ENCODE peak calls at places on chromosomes 4 and X, in seven cellular contexts. One of them, this sample, is unnamed.

GRCh38 chr4:62683799-62684566 is 1483.9 kb downstream of the ADGRL3 start:
- DNase-seq in HAP-1: no peak
- DNase-seq in NCI-H446 treated with DMSO at 0.1 percent for 48 hours: no peak
- DNase-seq in ACHN: no peak
- DNase-seq in iPS-NIHi11: no peak
- DNase-seq in stimulated activated CD4-positive, alpha-beta T cell treated with anti-CD3 and anti-CD28 coated beads, Interleukin-4, amount 100 ng/mL, for 24 hours: no peak
- DNase-seq in fibroblast of pulmonary artery: no peak
- DNase-seq in this sample: no peak

GRCh38 chr4:89998350-89999098 is 103.9 kb downstream of the MMRN1 start:
- DNase-seq in HAP-1: peak; percentile 82
- DNase-seq in NCI-H446 treated with DMSO at 0.1 percent for 48 hours: peak; percentile 51
- DNase-seq in ACHN: no peak
- DNase-seq in iPS-NIHi11: peak; percentile 8
- DNase-seq in stimulated activated CD4-positive, alpha-beta T cell treated with anti-CD3 and anti-CD28 coated beads, Interleukin-4, amount 100 ng/mL, for 24 hours: no peak
- DNase-seq in fibroblast of pulmonary artery: no peak
- DNase-seq in this sample: no peak

GRCh38 chrX:19127649-19128168 is 5.4 kb upstream of the ADGRG2 start:
- DNase-seq in HAP-1: no peak
- DNase-seq in NCI-H446 treated with DMSO at 0.1 percent for 48 hours: no peak
- DNase-seq in ACHN: no peak
- DNase-seq in iPS-NIHi11: no peak
- DNase-seq in stimulated activated CD4-positive, alpha-beta T cell treated with anti-CD3 and anti-CD28 coated beads, Interleukin-4, amount 100 ng/mL, for 24 hours: no peak
- DNase-seq in fibroblast of pulmonary artery: peak; percentile 69
- DNase-seq in this sample: no peak

GRCh38 chr4:183347586-183347985 is 25.4 kb upstream of the CLDN24 start:
- DNase-seq in HAP-1: no peak
- DNase-seq in NCI-H446 treated with DMSO at 0.1 percent for 48 hours: no peak
- DNase-seq in ACHN: no peak
- DNase-seq in iPS-NIHi11: no peak
- DNase-seq in stimulated activated CD4-positive, alpha-beta T cell treated with anti-CD3 and anti-CD28 coated beads, Interleukin-4, amount 100 ng/mL, for 24 hours: no peak
- DNase-seq in fibroblast of pulmonary artery: peak; percentile 53
- DNase-seq in this sample: no peak

GRCh38 chrX:17500145-17500579 is 125.2 kb downstream of the NHS start:
- DNase-seq in HAP-1: no peak
- DNase-seq in NCI-H446 treated with DMSO at 0.1 percent for 48 hours: no peak
- DNase-seq in ACHN: no peak
- DNase-seq in iPS-NIHi11: no peak
- DNase-seq in stimulated activated CD4-positive, alpha-beta T cell treated with anti-CD3 and anti-CD28 coated beads, Interleukin-4, amount 100 ng/mL, for 24 hours: no peak
- DNase-seq in fibroblast of pulmonary artery: peak; percentile 52
- DNase-seq in this sample: no peak

GRCh38 chr4:177574446-177574845 is 132.2 kb upstream of the AGA start:
- DNase-seq in HAP-1: no peak
- DNase-seq in NCI-H446 treated with DMSO at 0.1 percent for 48 hours: no peak
- DNase-seq in ACHN: peak; percentile 35
- DNase-seq in iPS-NIHi11: no peak
- DNase-seq in stimulated activated CD4-positive, alpha-beta T cell treated with anti-CD3 and anti-CD28 coated beads, Interleukin-4, amount 100 ng/mL, for 24 hours: no peak
- DNase-seq in fibroblast of pulmonary artery: peak; percentile 21
- DNase-seq in this sample: no peak

GRCh38 chrX:104281564-104281963 is 26.8 kb upstream of the ESX1 start:
- DNase-seq in HAP-1: no peak
- DNase-seq in NCI-H446 treated with DMSO at 0.1 percent for 48 hours: no peak
- DNase-seq in ACHN: no peak
- DNase-seq in iPS-NIHi11: no peak
- DNase-seq in stimulated activated CD4-positive, alpha-beta T cell treated with anti-CD3 and anti-CD28 coated beads, Interleukin-4, amount 100 ng/mL, for 24 hours: no peak
- DNase-seq in fibroblast of pulmonary artery: no peak
- DNase-seq in this sample: no peak

GRCh38 chr4:117137143-117137542 is 51.8 kb upstream of the TRAM1L1 start:
- DNase-seq in HAP-1: no peak
- DNase-seq in NCI-H446 treated with DMSO at 0.1 percent for 48 hours: no peak
- DNase-seq in ACHN: peak; percentile 82
- DNase-seq in iPS-NIHi11: no peak
- DNase-seq in stimulated activated CD4-positive, alpha-beta T cell treated with anti-CD3 and anti-CD28 coated beads, Interleukin-4, amount 100 ng/mL, for 24 hours: no peak
- DNase-seq in fibroblast of pulmonary artery: peak; percentile 55
- DNase-seq in this sample: no peak

GRCh38 chrX:134634691-134635090 is 23.6 kb downstream of the PLAC1 start:
- DNase-seq in HAP-1: no peak
- DNase-seq in NCI-H446 treated with DMSO at 0.1 percent for 48 hours: no peak
- DNase-seq in ACHN: no peak
- DNase-seq in iPS-NIHi11: no peak
- DNase-seq in stimulated activated CD4-positive, alpha-beta T cell treated with anti-CD3 and anti-CD28 coated beads, Interleukin-4, amount 100 ng/mL, for 24 hours: no peak
- DNase-seq in fibroblast of pulmonary artery: peak; percentile 86
- DNase-seq in this sample: no peak

GRCh38 chr4:82710202-82710929 is 88.2 kb downstream of the SCD5 start:
- DNase-seq in HAP-1: no peak
- DNase-seq in NCI-H446 treated with DMSO at 0.1 percent for 48 hours: no peak
- DNase-seq in ACHN: no peak
- DNase-seq in iPS-NIHi11: peak; percentile 47
- DNase-seq in stimulated activated CD4-positive, alpha-beta T cell treated with anti-CD3 and anti-CD28 coated beads, Interleukin-4, amount 100 ng/mL, for 24 hours: no peak
- DNase-seq in fibroblast of pulmonary artery: peak; percentile 29
- DNase-seq in this sample: no peak

GRCh38 chr4:140170299-140170698 is 16.3 kb upstream of the MAML3 start:
- DNase-seq in HAP-1: no peak
- DNase-seq in NCI-H446 treated with DMSO at 0.1 percent for 48 hours: no peak
- DNase-seq in ACHN: no peak
- DNase-seq in iPS-NIHi11: no peak
- DNase-seq in stimulated activated CD4-positive, alpha-beta T cell treated with anti-CD3 and anti-CD28 coated beads, Interleukin-4, amount 100 ng/mL, for 24 hours: no peak
- DNase-seq in fibroblast of pulmonary artery: no peak
- DNase-seq in this sample: no peak

GRCh38 chr4:67393699-67394281 is 151.5 kb downstream of the CENPC start:
- DNase-seq in HAP-1: peak; percentile 29
- DNase-seq in NCI-H446 treated with DMSO at 0.1 percent for 48 hours: peak; percentile 50
- DNase-seq in ACHN: peak; percentile 46
- DNase-seq in iPS-NIHi11: peak; percentile 25
- DNase-seq in stimulated activated CD4-positive, alpha-beta T cell treated with anti-CD3 and anti-CD28 coated beads, Interleukin-4, amount 100 ng/mL, for 24 hours: peak; percentile 24
- DNase-seq in fibroblast of pulmonary artery: peak; percentile 66
- DNase-seq in this sample: no peak

GRCh38 chr4:25788839-25789238 is 73.9 kb downstream of the SEL1L3 start:
- DNase-seq in HAP-1: no peak
- DNase-seq in NCI-H446 treated with DMSO at 0.1 percent for 48 hours: no peak
- DNase-seq in ACHN: no peak
- DNase-seq in iPS-NIHi11: no peak
- DNase-seq in stimulated activated CD4-positive, alpha-beta T cell treated with anti-CD3 and anti-CD28 coated beads, Interleukin-4, amount 100 ng/mL, for 24 hours: no peak
- DNase-seq in fibroblast of pulmonary artery: no peak
- DNase-seq in this sample: no peak

GRCh38 chr4:4578981-4579380 is 37.1 kb upstream of the STX18 start:
- DNase-seq in HAP-1: no peak
- DNase-seq in NCI-H446 treated with DMSO at 0.1 percent for 48 hours: no peak
- DNase-seq in ACHN: no peak
- DNase-seq in iPS-NIHi11: peak; percentile 31
- DNase-seq in stimulated activated CD4-positive, alpha-beta T cell treated with anti-CD3 and anti-CD28 coated beads, Interleukin-4, amount 100 ng/mL, for 24 hours: no peak
- DNase-seq in fibroblast of pulmonary artery: no peak
- DNase-seq in this sample: no peak

GRCh38 chr4:78056265-78057129 is 626 bp upstream of the FRAS1 start:
- DNase-seq in HAP-1: peak; percentile 93
- DNase-seq in NCI-H446 treated with DMSO at 0.1 percent for 48 hours: peak; percentile 66
- DNase-seq in ACHN: peak; percentile 79
- DNase-seq in iPS-NIHi11: peak; percentile 85
- DNase-seq in stimulated activated CD4-positive, alpha-beta T cell treated with anti-CD3 and anti-CD28 coated beads, Interleukin-4, amount 100 ng/mL, for 24 hours: no peak
- DNase-seq in fibroblast of pulmonary artery: peak; percentile 71
- DNase-seq in this sample: peak; percentile 64

GRCh38 chrX:100599456-100599855 is 14.7 kb downstream of the TNMD start:
- DNase-seq in HAP-1: no peak
- DNase-seq in NCI-H446 treated with DMSO at 0.1 percent for 48 hours: no peak
- DNase-seq in ACHN: no peak
- DNase-seq in iPS-NIHi11: no peak
- DNase-seq in stimulated activated CD4-positive, alpha-beta T cell treated with anti-CD3 and anti-CD28 coated beads, Interleukin-4, amount 100 ng/mL, for 24 hours: no peak
- DNase-seq in fibroblast of pulmonary artery: no peak
- DNase-seq in this sample: no peak

GRCh38 chrX:28058906-28059305 is 77.7 kb upstream of the DCAF8L1 start:
- DNase-seq in HAP-1: no peak
- DNase-seq in NCI-H446 treated with DMSO at 0.1 percent for 48 hours: no peak
- DNase-seq in ACHN: no peak
- DNase-seq in iPS-NIHi11: no peak
- DNase-seq in stimulated activated CD4-positive, alpha-beta T cell treated with anti-CD3 and anti-CD28 coated beads, Interleukin-4, amount 100 ng/mL, for 24 hours: no peak
- DNase-seq in fibroblast of pulmonary artery: peak; percentile 34
- DNase-seq in this sample: no peak

GRCh38 chr4:136650541-136651277 is 881.6 kb downstream of the PCDH18 start:
- DNase-seq in HAP-1: peak; percentile 59
- DNase-seq in NCI-H446 treated with DMSO at 0.1 percent for 48 hours: no peak
- DNase-seq in ACHN: peak; percentile 28
- DNase-seq in iPS-NIHi11: no peak
- DNase-seq in stimulated activated CD4-positive, alpha-beta T cell treated with anti-CD3 and anti-CD28 coated beads, Interleukin-4, amount 100 ng/mL, for 24 hours: no peak
- DNase-seq in fibroblast of pulmonary artery: peak; percentile 25
- DNase-seq in this sample: no peak

GRCh38 chrX:96407043-96407442 is 277.6 kb upstream of the DIAPH2 start:
- DNase-seq in HAP-1: no peak
- DNase-seq in NCI-H446 treated with DMSO at 0.1 percent for 48 hours: no peak
- DNase-seq in ACHN: no peak
- DNase-seq in iPS-NIHi11: peak; percentile 16
- DNase-seq in stimulated activated CD4-positive, alpha-beta T cell treated with anti-CD3 and anti-CD28 coated beads, Interleukin-4, amount 100 ng/mL, for 24 hours: no peak
- DNase-seq in fibroblast of pulmonary artery: peak; percentile 47
- DNase-seq in this sample: no peak

GRCh38 chr4:164446516-164446915 is 307.4 kb upstream of the SMIM31 start:
- DNase-seq in HAP-1: no peak
- DNase-seq in NCI-H446 treated with DMSO at 0.1 percent for 48 hours: no peak
- DNase-seq in ACHN: no peak
- DNase-seq in iPS-NIHi11: no peak
- DNase-seq in stimulated activated CD4-positive, alpha-beta T cell treated with anti-CD3 and anti-CD28 coated beads, Interleukin-4, amount 100 ng/mL, for 24 hours: no peak
- DNase-seq in fibroblast of pulmonary artery: peak; percentile 1
- DNase-seq in this sample: no peak

GRCh38 chr4:87559090-87559837 is 30.1 kb upstream of the SPARCL1 start:
- DNase-seq in HAP-1: no peak
- DNase-seq in NCI-H446 treated with DMSO at 0.1 percent for 48 hours: no peak
- DNase-seq in ACHN: no peak
- DNase-seq in iPS-NIHi11: peak; percentile 58
- DNase-seq in stimulated activated CD4-positive, alpha-beta T cell treated with anti-CD3 and anti-CD28 coated beads, Interleukin-4, amount 100 ng/mL, for 24 hours: peak; percentile 16
- DNase-seq in fibroblast of pulmonary artery: no peak
- DNase-seq in this sample: no peak

GRCh38 chr4:180695851-180696250 is 1547.4 kb upstream of the TENM3 start:
- DNase-seq in HAP-1: no peak
- DNase-seq in NCI-H446 treated with DMSO at 0.1 percent for 48 hours: no peak
- DNase-seq in ACHN: peak; percentile 5
- DNase-seq in iPS-NIHi11: no peak
- DNase-seq in stimulated activated CD4-positive, alpha-beta T cell treated with anti-CD3 and anti-CD28 coated beads, Interleukin-4, amount 100 ng/mL, for 24 hours: no peak
- DNase-seq in fibroblast of pulmonary artery: peak; percentile 38
- DNase-seq in this sample: no peak

GRCh38 chr4:86977621-86978184 is 42.9 kb downstream of the AFF1 start:
- DNase-seq in HAP-1: no peak
- DNase-seq in NCI-H446 treated with DMSO at 0.1 percent for 48 hours: peak; percentile 8
- DNase-seq in ACHN: peak; percentile 66
- DNase-seq in iPS-NIHi11: no peak
- DNase-seq in stimulated activated CD4-positive, alpha-beta T cell treated with anti-CD3 and anti-CD28 coated beads, Interleukin-4, amount 100 ng/mL, for 24 hours: no peak
- DNase-seq in fibroblast of pulmonary artery: peak; percentile 70
- DNase-seq in this sample: no peak

GRCh38 chr4:17619416-17620105 is 5.1 kb downstream of the MED28 start:
- DNase-seq in HAP-1: no peak
- DNase-seq in NCI-H446 treated with DMSO at 0.1 percent for 48 hours: no peak
- DNase-seq in ACHN: no peak
- DNase-seq in iPS-NIHi11: no peak
- DNase-seq in stimulated activated CD4-positive, alpha-beta T cell treated with anti-CD3 and anti-CD28 coated beads, Interleukin-4, amount 100 ng/mL, for 24 hours: no peak
- DNase-seq in fibroblast of pulmonary artery: peak; percentile 16
- DNase-seq in this sample: no peak

GRCh38 chr4:4339504-4340085 is 47.3 kb upstream of the NSG1 start:
- DNase-seq in HAP-1: peak; percentile 11
- DNase-seq in NCI-H446 treated with DMSO at 0.1 percent for 48 hours: no peak
- DNase-seq in ACHN: no peak
- DNase-seq in iPS-NIHi11: no peak
- DNase-seq in stimulated activated CD4-positive, alpha-beta T cell treated with anti-CD3 and anti-CD28 coated beads, Interleukin-4, amount 100 ng/mL, for 24 hours: no peak
- DNase-seq in fibroblast of pulmonary artery: peak; percentile 74
- DNase-seq in this sample: no peak

GRCh38 chr4:154277164-154277563 is 214.4 kb downstream of the DCHS2 start:
- DNase-seq in HAP-1: peak; percentile 27
- DNase-seq in NCI-H446 treated with DMSO at 0.1 percent for 48 hours: no peak
- DNase-seq in ACHN: no peak
- DNase-seq in iPS-NIHi11: peak; percentile 77
- DNase-seq in stimulated activated CD4-positive, alpha-beta T cell treated with anti-CD3 and anti-CD28 coated beads, Interleukin-4, amount 100 ng/mL, for 24 hours: no peak
- DNase-seq in fibroblast of pulmonary artery: no peak
- DNase-seq in this sample: no peak

GRCh38 chrX:43582540-43582913 is 73.6 kb upstream of the MAOA start:
- DNase-seq in HAP-1: no peak
- DNase-seq in NCI-H446 treated with DMSO at 0.1 percent for 48 hours: no peak
- DNase-seq in ACHN: no peak
- DNase-seq in iPS-NIHi11: no peak
- DNase-seq in stimulated activated CD4-positive, alpha-beta T cell treated with anti-CD3 and anti-CD28 coated beads, Interleukin-4, amount 100 ng/mL, for 24 hours: no peak
- DNase-seq in fibroblast of pulmonary artery: no peak
- DNase-seq in this sample: no peak

GRCh38 chr4:78347527-78347926 is 204.0 kb upstream of the ANXA3 start:
- DNase-seq in HAP-1: no peak
- DNase-seq in NCI-H446 treated with DMSO at 0.1 percent for 48 hours: no peak
- DNase-seq in ACHN: no peak
- DNase-seq in iPS-NIHi11: no peak
- DNase-seq in stimulated activated CD4-positive, alpha-beta T cell treated with anti-CD3 and anti-CD28 coated beads, Interleukin-4, amount 100 ng/mL, for 24 hours: no peak
- DNase-seq in fibroblast of pulmonary artery: no peak
- DNase-seq in this sample: no peak

GRCh38 chr4:25813705-25814104 is 49.1 kb downstream of the SEL1L3 start:
- DNase-seq in HAP-1: no peak
- DNase-seq in NCI-H446 treated with DMSO at 0.1 percent for 48 hours: peak; percentile 50
- DNase-seq in ACHN: peak; percentile 73
- DNase-seq in iPS-NIHi11: no peak
- DNase-seq in stimulated activated CD4-positive, alpha-beta T cell treated with anti-CD3 and anti-CD28 coated beads, Interleukin-4, amount 100 ng/mL, for 24 hours: no peak
- DNase-seq in fibroblast of pulmonary artery: peak; percentile 79
- DNase-seq in this sample: no peak

GRCh38 chr4:53459548-53459947 is 82.1 kb downstream of the FIP1L1 start:
- DNase-seq in HAP-1: peak; percentile 51
- DNase-seq in NCI-H446 treated with DMSO at 0.1 percent for 48 hours: no peak
- DNase-seq in ACHN: peak; percentile 49
- DNase-seq in iPS-NIHi11: no peak
- DNase-seq in stimulated activated CD4-positive, alpha-beta T cell treated with anti-CD3 and anti-CD28 coated beads, Interleukin-4, amount 100 ng/mL, for 24 hours: no peak
- DNase-seq in fibroblast of pulmonary artery: peak; percentile 50
- DNase-seq in this sample: no peak

GRCh38 chr4:1009647-1010521 is 1.5 kb upstream of the FGFRL1 start:
- DNase-seq in HAP-1: peak; percentile 40
- DNase-seq in NCI-H446 treated with DMSO at 0.1 percent for 48 hours: no peak
- DNase-seq in ACHN: peak; percentile 59
- DNase-seq in iPS-NIHi11: peak; percentile 86
- DNase-seq in stimulated activated CD4-positive, alpha-beta T cell treated with anti-CD3 and anti-CD28 coated beads, Interleukin-4, amount 100 ng/mL, for 24 hours: peak; percentile 73
- DNase-seq in fibroblast of pulmonary artery: peak; percentile 56
- DNase-seq in this sample: peak; percentile 19

GRCh38 chrX:63746278-63746677 is 38.7 kb downstream of the ARHGEF9 start:
- DNase-seq in HAP-1: no peak
- DNase-seq in NCI-H446 treated with DMSO at 0.1 percent for 48 hours: no peak
- DNase-seq in ACHN: no peak
- DNase-seq in iPS-NIHi11: no peak
- DNase-seq in stimulated activated CD4-positive, alpha-beta T cell treated with anti-CD3 and anti-CD28 coated beads, Interleukin-4, amount 100 ng/mL, for 24 hours: peak; percentile 9
- DNase-seq in fibroblast of pulmonary artery: no peak
- DNase-seq in this sample: no peak

GRCh38 chr4:94507708-94508107 is 56.0 kb downstream of the PDLIM5 start:
- DNase-seq in HAP-1: no peak
- DNase-seq in NCI-H446 treated with DMSO at 0.1 percent for 48 hours: no peak
- DNase-seq in ACHN: peak; percentile 27
- DNase-seq in iPS-NIHi11: no peak
- DNase-seq in stimulated activated CD4-positive, alpha-beta T cell treated with anti-CD3 and anti-CD28 coated beads, Interleukin-4, amount 100 ng/mL, for 24 hours: no peak
- DNase-seq in fibroblast of pulmonary artery: peak; percentile 96
- DNase-seq in this sample: no peak

GRCh38 chrX:44945736-44946135 is 72.7 kb downstream of the KDM6A start:
- DNase-seq in HAP-1: peak; percentile 72
- DNase-seq in NCI-H446 treated with DMSO at 0.1 percent for 48 hours: no peak
- DNase-seq in ACHN: no peak
- DNase-seq in iPS-NIHi11: no peak
- DNase-seq in stimulated activated CD4-positive, alpha-beta T cell treated with anti-CD3 and anti-CD28 coated beads, Interleukin-4, amount 100 ng/mL, for 24 hours: peak; percentile 28
- DNase-seq in fibroblast of pulmonary artery: no peak
- DNase-seq in this sample: no peak